ENCODE peak calls at places on chromosomes 11 and 22, in four cellular contexts. One of them, this sample, is unnamed.

GRCh38 chr22:24128024-24128423 is 53.3 kb upstream of the SUSD2 start:
- DNase-seq in A549: no peak
- DNase-seq in HepG2: no peak
- DNase-seq in K562: no peak
- DNase-seq in this sample: no peak

GRCh38 chr11:18594999-18595749 is 4.4 kb upstream of the MISFA start:
- DNase-seq in K562: no peak
- DNase-seq in A549: no peak
- DNase-seq in HepG2: no peak
- DNase-seq in this sample: no peak

GRCh38 chr22:28750471-28750881 is 8.6 kb downstream of the HSCB start:
- DNase-seq in HepG2: no peak
- DNase-seq in K562: no peak
- DNase-seq in A549: no peak
- DNase-seq in this sample: no peak

GRCh38 chr11:12762696-12763324 is 88.6 kb downstream of the TEAD1 start:
- DNase-seq in HepG2: no peak
- DNase-seq in A549: no peak
- DNase-seq in K562: no peak
- DNase-seq in this sample: no peak

GRCh38 chr22:26357813-26358212 is 71.2 kb upstream of the ASPHD2 start:
- DNase-seq in HepG2: no peak
- DNase-seq in A549: no peak
- DNase-seq in K562: no peak
- DNase-seq in this sample: no peak

GRCh38 chr22:24996420-24996952 is 44.0 kb downstream of the KIAA1671 start:
- DNase-seq in HepG2: no peak
- DNase-seq in K562: no peak
- DNase-seq in A549: peak; percentile 63
- DNase-seq in this sample: peak; percentile 61

GRCh38 chr11:118609380-118610219 is 2.2 kb downstream of the PHLDB1 start:
- DNase-seq in K562: no peak
- DNase-seq in HepG2: no peak
- DNase-seq in A549: no peak
- DNase-seq in this sample: peak; percentile 34

GRCh38 chr11:8055836-8056526 is 25.0 kb upstream of the TUB start:
- DNase-seq in A549: no peak
- DNase-seq in K562: no peak
- DNase-seq in HepG2: no peak
- DNase-seq in this sample: no peak

GRCh38 chr11:63738720-63739360 is 29.7 kb downstream of the ZFTA start:
- DNase-seq in K562: peak; percentile 60
- DNase-seq in A549: peak; percentile 83
- DNase-seq in HepG2: peak; percentile 65
- DNase-seq in this sample: peak; percentile 81

GRCh38 chr22:46976130-46976529 is 213.7 kb downstream of the TBC1D22A start:
- DNase-seq in K562: no peak
- DNase-seq in A549: no peak
- DNase-seq in HepG2: no peak
- DNase-seq in this sample: no peak

GRCh38 chr11:85685820-85686459 is at the start of gene CCDC89:
- DNase-seq in A549: peak; percentile 12
- DNase-seq in K562: no peak
- DNase-seq in HepG2: peak; percentile 68
- DNase-seq in this sample: no peak

GRCh38 chr22:36191106-36191836 is 10.3 kb downstream of the APOL4 start:
- DNase-seq in K562: no peak
- DNase-seq in HepG2: no peak
- DNase-seq in A549: no peak
- DNase-seq in this sample: no peak

GRCh38 chr22:25060522-25061071 is 108.1 kb downstream of the KIAA1671 start:
- DNase-seq in HepG2: no peak
- DNase-seq in A549: no peak
- DNase-seq in K562: peak; percentile 16
- DNase-seq in this sample: no peak

GRCh38 chr11:76701701-76702100 is 31.2 kb upstream of the LRRC32 start:
- DNase-seq in A549: no peak
- DNase-seq in HepG2: no peak
- DNase-seq in K562: no peak
- DNase-seq in this sample: no peak

GRCh38 chr11:72848846-72849466 is 34.7 kb downstream of the ATG16L2 start:
- DNase-seq in A549: peak; percentile 50
- DNase-seq in HepG2: peak; percentile 29
- DNase-seq in K562: no peak
- DNase-seq in this sample: peak; percentile 54

GRCh38 chr11:933002-933820 is 7.5 kb downstream of the AP2A2 start:
- DNase-seq in HepG2: no peak
- DNase-seq in K562: no peak
- DNase-seq in A549: no peak
- DNase-seq in this sample: no peak

GRCh38 chr11:115718945-115719344 is 214.7 kb upstream of the CADM1 start:
- DNase-seq in K562: no peak
- DNase-seq in HepG2: no peak
- DNase-seq in A549: no peak
- DNase-seq in this sample: no peak

GRCh38 chr22:22753526-22754267 is 109.3 kb downstream of the GGTLC2 start:
- DNase-seq in K562: peak; percentile 100
- DNase-seq in HepG2: peak; percentile 47
- DNase-seq in A549: peak; percentile 54
- DNase-seq in this sample: peak; percentile 83

GRCh38 chr11:1478011-1478410 is 8.6 kb downstream of the MOB2 start:
- DNase-seq in HepG2: no peak
- DNase-seq in A549: no peak
- DNase-seq in K562: no peak
- DNase-seq in this sample: no peak

GRCh38 chr11:79381036-79381435 is 59.8 kb downstream of the TENM4 start:
- DNase-seq in K562: no peak
- DNase-seq in A549: no peak
- DNase-seq in HepG2: no peak
- DNase-seq in this sample: no peak

GRCh38 chr22:33328789-33329296 is 270.7 kb upstream of the SYN3 start:
- DNase-seq in A549: peak; percentile 74
- DNase-seq in HepG2: peak; percentile 55
- DNase-seq in K562: no peak
- DNase-seq in this sample: no peak

GRCh38 chr11:84408946-84409411 is 1122.8 kb upstream of the CCDC90B start:
- DNase-seq in A549: no peak
- DNase-seq in K562: no peak
- DNase-seq in HepG2: no peak
- DNase-seq in this sample: no peak

GRCh38 chr11:122634507-122634906 is 21.0 kb upstream of the UBASH3B start:
- DNase-seq in K562: no peak
- DNase-seq in HepG2: no peak
- DNase-seq in A549: no peak
- DNase-seq in this sample: peak; percentile 58

GRCh38 chr11:65774525-65775306 is 6.1 kb downstream of the AP5B1 start:
- DNase-seq in K562: no peak
- DNase-seq in A549: no peak
- DNase-seq in HepG2: no peak
- DNase-seq in this sample: no peak

GRCh38 chr22:18067548-18068341 is 10.0 kb upstream of the PEX26 start:
- DNase-seq in K562: no peak
- DNase-seq in A549: no peak
- DNase-seq in HepG2: no peak
- DNase-seq in this sample: no peak

GRCh38 chr22:31344369-31345330 is 1.5 kb downstream of the PATZ1 start:
- DNase-seq in K562: no peak
- DNase-seq in A549: no peak
- DNase-seq in HepG2: no peak
- DNase-seq in this sample: peak; percentile 20

GRCh38 chr11:68461284-68461861 is 821 bp downstream of the PPP6R3 start:
- DNase-seq in HepG2: no peak
- DNase-seq in K562: no peak
- DNase-seq in A549: peak; percentile 48
- DNase-seq in this sample: no peak
- TF ChIP-seq HMGXB4 in HepG2: no peak
- TF ChIP-seq HMGXB4 in K562: no peak
- TF ChIP-seq HMGXB4 in A549: no peak
- TF ChIP-seq HMGXB4 in this sample: no peak

GRCh38 chr11:100574894-100575769 is 112.0 kb upstream of the ARHGAP42 start:
- DNase-seq in K562: no peak
- DNase-seq in HepG2: peak; percentile 6
- DNase-seq in A549: peak; percentile 43
- DNase-seq in this sample: no peak
- TF ChIP-seq CTCF in K562: no peak
- TF ChIP-seq CTCF in HepG2: peak; percentile 20
- TF ChIP-seq CTCF in A549: peak; percentile 44
- TF ChIP-seq CTCF in this sample: no peak

GRCh38 chr11:16312242-16312641 is 44.1 kb downstream of the SOX6 start:
- DNase-seq in HepG2: no peak
- DNase-seq in K562: no peak
- DNase-seq in A549: no peak
- DNase-seq in this sample: no peak

GRCh38 chr11:16309226-16309625 is 47.1 kb downstream of the SOX6 start:
- DNase-seq in HepG2: no peak
- DNase-seq in K562: no peak
- DNase-seq in A549: no peak
- DNase-seq in this sample: no peak
- TF ChIP-seq HMGXB4 in HepG2: no peak
- TF ChIP-seq HMGXB4 in K562: no peak
- TF ChIP-seq HMGXB4 in A549: no peak
- TF ChIP-seq HMGXB4 in this sample: no peak

GRCh38 chr22:34972498-34972897 is 93.5 kb upstream of the ISX start:
- DNase-seq in K562: no peak
- DNase-seq in HepG2: no peak
- DNase-seq in A549: no peak
- DNase-seq in this sample: peak; percentile 23

GRCh38 chr22:34971456-34971855 is 94.5 kb upstream of the ISX start:
- DNase-seq in K562: no peak
- DNase-seq in HepG2: no peak
- DNase-seq in A549: no peak
- DNase-seq in this sample: no peak

GRCh38 chr22:34966980-34967379 is 99.0 kb upstream of the ISX start:
- DNase-seq in K562: no peak
- DNase-seq in HepG2: no peak
- DNase-seq in A549: peak; percentile 17
- DNase-seq in this sample: no peak
- TF ChIP-seq CTCF in K562: no peak
- TF ChIP-seq CTCF in HepG2: no peak
- TF ChIP-seq CTCF in A549: no peak
- TF ChIP-seq CTCF in this sample: no peak

GRCh38 chr11:91876746-91877145 is 347.9 kb upstream of the FAT3 start:
- DNase-seq in A549: no peak
- DNase-seq in HepG2: no peak
- DNase-seq in K562: no peak
- DNase-seq in this sample: no peak

DNA sequence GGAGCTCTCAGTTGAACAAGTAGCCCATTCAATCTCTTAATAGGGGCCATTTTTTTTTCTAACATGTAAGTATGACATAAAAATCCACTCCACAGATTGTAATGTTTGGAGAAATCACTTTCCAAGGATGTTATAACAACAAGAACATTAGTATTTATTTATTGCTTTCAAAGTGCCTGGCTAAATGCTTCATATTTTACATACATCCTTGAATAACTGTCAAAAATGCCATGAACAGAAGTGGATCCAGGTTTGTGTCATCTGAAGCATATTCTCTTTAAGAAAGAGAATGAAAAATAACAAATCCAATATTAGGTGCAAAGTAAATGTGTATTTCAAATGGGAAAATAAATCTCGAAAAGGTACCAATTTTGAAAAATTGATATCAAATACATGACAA is 344.0 kb upstream of the FAT3 start:
- DNase-seq in HepG2: no peak
- DNase-seq in K562: no peak
- DNase-seq in A549: no peak
- DNase-seq in this sample: no peak
- TF ChIP-seq HMGXB4 in HepG2: no peak
- TF ChIP-seq HMGXB4 in K562: no peak
- TF ChIP-seq HMGXB4 in A549: no peak
- TF ChIP-seq HMGXB4 in this sample: no peak

GRCh38 chr11:2930705-2931415 is 1.6 kb upstream of the PHLDA2 start:
- DNase-seq in K562: peak; percentile 77
- DNase-seq in A549: peak; percentile 90
- DNase-seq in HepG2: peak; percentile 68
- DNase-seq in this sample: peak; percentile 95

GRCh38 chr11:2931416-2931746 is 2.2 kb upstream of the PHLDA2 start:
- DNase-seq in A549: no peak
- DNase-seq in HepG2: no peak
- DNase-seq in K562: no peak
- DNase-seq in this sample: no peak

GRCh38 chr11:2929511-2929879 is 275 bp upstream of the PHLDA2 start:
- DNase-seq in HepG2: no peak
- DNase-seq in K562: peak; percentile 91
- DNase-seq in A549: peak; percentile 81
- DNase-seq in this sample: peak; percentile 43

GRCh38 chr11:2928605-2929510 is at the start of gene PHLDA2:
- DNase-seq in A549: peak; percentile 74
- DNase-seq in K562: peak; percentile 73
- DNase-seq in HepG2: no peak
- DNase-seq in this sample: peak; percentile 61

DNA sequence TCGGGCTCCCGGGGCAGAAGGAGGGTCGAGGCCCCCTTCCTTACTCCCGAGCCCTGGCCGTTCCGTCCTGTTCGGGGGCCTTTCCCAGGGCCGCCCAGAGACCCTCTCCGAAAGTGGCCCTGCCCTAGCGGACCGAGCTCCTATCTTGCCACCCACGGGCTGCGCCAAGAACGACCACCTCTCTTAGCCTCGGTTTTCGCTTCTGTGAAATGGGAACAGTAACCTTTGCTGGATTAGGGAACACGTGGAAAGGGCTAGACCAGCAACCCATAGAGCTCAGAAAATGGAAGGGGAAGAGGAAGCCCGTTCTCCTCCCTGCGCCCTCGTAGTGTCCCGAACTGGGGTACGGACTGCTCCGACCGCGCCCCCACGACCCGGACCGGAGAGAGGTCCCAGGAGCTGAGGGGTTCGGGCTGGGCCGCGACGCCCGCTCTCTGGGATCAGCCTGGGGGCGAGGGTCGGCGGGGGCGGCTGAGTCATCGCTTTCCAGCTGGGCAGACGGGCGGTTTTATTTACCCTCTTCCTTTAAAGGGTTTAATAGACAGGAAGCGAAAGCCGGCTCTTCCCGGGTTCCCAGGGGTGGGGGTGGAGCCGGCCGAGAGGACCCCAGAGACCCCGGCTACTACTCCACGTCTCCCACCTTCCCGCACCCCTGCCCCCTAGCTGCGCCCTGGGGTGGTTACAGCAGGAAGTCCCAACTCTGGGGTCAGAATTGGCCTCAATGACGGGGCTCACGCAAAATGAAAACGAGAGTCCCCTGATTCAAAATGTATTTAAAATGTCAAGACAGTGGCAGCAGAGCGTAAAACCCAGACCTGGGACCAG is 872 bp upstream of the PHLDA2 start:
- DNase-seq in K562: peak; percentile 74
- DNase-seq in A549: peak; percentile 75
- DNase-seq in HepG2: peak; percentile 53
- DNase-seq in this sample: peak; percentile 58
- TF ChIP-seq CTCF in K562: peak; percentile 42
- TF ChIP-seq CTCF in A549: no peak
- TF ChIP-seq CTCF in HepG2: no peak
- TF ChIP-seq CTCF in this sample: no peak